ENCODE peak calls at places on chromosomes 4 and X, in ten cellular contexts. O is AG08396; T is NCI-H345; F is pulmonary artery endothelial cell; A is stimulated activated CD4-positive, alpha-beta T cell treated with anti-CD3 and anti-CD28 coated beads, TNF-alpha, amount 100 ng/mL, for 4 hours; Q is GM06990; W is DMS79 treated with DMSO at 0.1 percent for 48 hours; D is activated CD4-positive, alpha-beta T cell treated with anti-CD3 and anti-CD28 coated beads, Interleukin-2, amount 50 U/mL, for 1 hour; N is stomach; L is HFF-Myc. I is an unnamed sample.

GRCh38 chr4:789571-790465 is 36.1 kb downstream of the CPLX1 start:
- DNase-seq in O (no peak), T (no peak), F (no peak), A (no peak), Q (no peak), W (no peak), D (no peak), N (no peak), L (no peak), I (no peak)

GRCh38 chr4:14856927-14857220 is 145.4 kb upstream of the CPEB2 start:
- DNase-seq in O (no peak), T (no peak), F (no peak), A (no peak), Q (no peak), W (no peak), D (no peak), N (no peak), L (no peak), I (no peak)

GRCh38 chrX:17944833-17945497 is 83.9 kb upstream of the RAI2 start:
- DNase-seq in O (no peak), T (peak), F (no peak), A (no peak), Q (no peak), W (no peak), D (no peak), N (no peak), L (no peak), I (peak)

GRCh38 chr4:27184508-27185155 is 324.0 kb downstream of the STIM2 start:
- DNase-seq in O (no peak), T (no peak), F (no peak), A (no peak), Q (no peak), W (no peak), D (no peak), N (no peak), L (no peak), I (no peak)

GRCh38 chr4:123997116-123997515 is 600.5 kb downstream of the SPRY1 start:
- DNase-seq in O (no peak), T (no peak), F (no peak), A (no peak), Q (no peak), W (no peak), D (no peak), N (no peak), L (no peak), I (no peak)

GRCh38 chr4:52889354-52889753 is 27.2 kb downstream of the RASL11B start:
- DNase-seq in O (no peak), T (no peak), F (no peak), A (no peak), Q (no peak), W (peak), D (no peak), N (no peak), L (no peak), I (no peak)

GRCh38 chrX:71525316-71525715 is 7.6 kb upstream of the OGT start:
- DNase-seq in O (no peak), T (no peak), F (no peak), A (no peak), Q (no peak), W (no peak), D (no peak), N (no peak), L (no peak), I (no peak)

GRCh38 chr4:61336488-61336887 is 136.4 kb downstream of the ADGRL3 start:
- DNase-seq in O (no peak), T (peak), F (no peak), A (no peak), Q (no peak), W (no peak), D (no peak), N (no peak), L (no peak), I (no peak)

GRCh38 chr4:860561-860960 is 34.6 kb upstream of the CPLX1 start:
- DNase-seq in O (no peak), T (no peak), F (no peak), A (no peak), Q (no peak), W (no peak), D (no peak), N (no peak), L (no peak), I (no peak)

GRCh38 chrX:148337873-148338272 is 162.5 kb upstream of the AFF2 start:
- DNase-seq in O (no peak), T (no peak), F (no peak), A (no peak), Q (no peak), W (no peak), D (no peak), N (no peak), L (no peak), I (no peak)

GRCh38 chr4:79823148-79823763 is 249.8 kb downstream of the ANTXR2 start:
- DNase-seq in O (peak), T (no peak), F (no peak), A (no peak), Q (no peak), W (no peak), D (no peak), N (no peak), L (no peak), I (no peak)

GRCh38 chr4:13893221-13893620 is 265.7 kb upstream of the BOD1L1 start:
- DNase-seq in O (no peak), T (no peak), F (no peak), A (no peak), Q (no peak), W (no peak), D (no peak), N (no peak), L (no peak), I (no peak)

GRCh38 chr4:168784786-168785461 is 225.1 kb downstream of the CBR4 start:
- DNase-seq in O (no peak), T (no peak), F (no peak), A (no peak), Q (no peak), W (no peak), D (no peak), N (peak), L (no peak), I (no peak)

GRCh38 chr4:91092398-91092955 is 965.3 kb downstream of the CCSER1 start:
- DNase-seq in O (no peak), T (no peak), F (no peak), A (no peak), Q (no peak), W (no peak), D (no peak), N (no peak), L (no peak), I (no peak)

GRCh38 chr4:84479663-84480062 is 19.4 kb downstream of the NKX6-1 start:
- DNase-seq in O (no peak), T (no peak), F (no peak), A (no peak), Q (no peak), W (no peak), D (no peak), N (no peak), L (no peak), I (no peak)

GRCh38 chr4:126604273-126604867 is 1028.4 kb upstream of the INTU start:
- DNase-seq in O (peak), T (peak), F (no peak), A (no peak), Q (no peak), W (no peak), D (no peak), N (no peak), L (no peak), I (peak)

GRCh38 chrX:136711147-136711546 is 63.2 kb downstream of the CD40LG start:
- DNase-seq in O (no peak), T (peak), F (no peak), A (no peak), Q (no peak), W (no peak), D (peak), N (peak), L (no peak), I (peak)

GRCh38 chrX:70332600-70332999 is 42.7 kb downstream of the KIF4A start:
- DNase-seq in O (no peak), T (no peak), F (no peak), A (no peak), Q (no peak), W (no peak), D (no peak), N (no peak), L (no peak), I (no peak)

GRCh38 chr4:169070071-169070894 is 60.2 kb upstream of the CBR4 start:
- DNase-seq in O (no peak), T (peak), F (no peak), A (no peak), Q (no peak), W (peak), D (no peak), N (peak), L (peak), I (no peak)

GRCh38 chr4:184174571-184175488 is 42.8 kb downstream of the ENPP6 start:
- DNase-seq in O (no peak), T (no peak), F (no peak), A (no peak), Q (no peak), W (no peak), D (no peak), N (no peak), L (no peak), I (no peak)

GRCh38 chr4:89021062-89021461 is 35.9 kb downstream of the FAM13A start:
- DNase-seq in O (no peak), T (no peak), F (no peak), A (no peak), Q (no peak), W (no peak), D (no peak), N (no peak), L (no peak), I (no peak)

GRCh38 chr4:38968668-38969067 is 63.5 kb downstream of the TMEM156 start:
- DNase-seq in O (no peak), T (no peak), F (no peak), A (no peak), Q (no peak), W (no peak), D (no peak), N (no peak), L (no peak), I (no peak)

GRCh38 chr4:140249351-140249750 is 95.4 kb upstream of the MAML3 start:
- DNase-seq in O (no peak), T (no peak), F (no peak), A (no peak), Q (no peak), W (no peak), D (no peak), N (no peak), L (no peak), I (no peak)

GRCh38 chr4:4610672-4611071 is 68.8 kb upstream of the STX18 start:
- DNase-seq in O (no peak), T (no peak), F (no peak), A (no peak), Q (no peak), W (no peak), D (no peak), N (no peak), L (no peak), I (no peak)

GRCh38 chr4:83171640-83172039 is 57.1 kb upstream of the PLAC8 start:
- DNase-seq in O (no peak), T (no peak), F (no peak), A (no peak), Q (no peak), W (no peak), D (no peak), N (no peak), L (no peak), I (no peak)

GRCh38 chr4:118288097-118288496 is 64.7 kb downstream of the PRSS12 start:
- DNase-seq in O (peak), T (no peak), F (no peak), A (no peak), Q (no peak), W (no peak), D (no peak), N (no peak), L (no peak), I (no peak)

GRCh38 chr4:126375462-126376054 is 1060.8 kb downstream of the FAT4 start:
- DNase-seq in O (no peak), T (no peak), F (no peak), A (no peak), Q (no peak), W (no peak), D (no peak), N (no peak), L (no peak), I (no peak)

GRCh38 chr4:122747883-122748282 is 15.4 kb downstream of the BBS12 start:
- DNase-seq in O (peak), T (no peak), F (no peak), A (no peak), Q (no peak), W (no peak), D (no peak), N (no peak), L (no peak), I (no peak)

GRCh38 chr4:71268156-71268555 is 70.7 kb upstream of the SLC4A4 start:
- DNase-seq in O (no peak), T (no peak), F (no peak), A (no peak), Q (no peak), W (no peak), D (no peak), N (no peak), L (no peak), I (no peak)

GRCh38 chr4:89001647-89002518 is 55.1 kb downstream of the FAM13A start:
- DNase-seq in O (no peak), T (peak), F (no peak), A (no peak), Q (no peak), W (peak), D (no peak), N (no peak), L (no peak), I (no peak)

GRCh38 chrX:1598876-1599790 is 7.7 kb downstream of the AKAP17A start:
- DNase-seq in O (no peak), T (no peak), F (no peak), A (no peak), Q (no peak), W (no peak), D (no peak), N (no peak), L (no peak), I (no peak)

I was measured in GM12865.